ENCODE peak calls at places on chromosome 13, in six cellular contexts. E is K562, O is GM12878, L is A549, G is endothelial cell of umbilical vein, S is NB4. H is an unnamed sample.

GRCh38 chr13:66994097-66994496 is 236.0 kb downstream of the PCDH9 start:
- DNase-seq in L (peak), G (peak), E (peak), S (no peak), O (no peak), H (peak)

GRCh38 chr13:28576037-28576436 is 81.1 kb upstream of the FLT1 start:
- DNase-seq in O (no peak), E (no peak), G (no peak), L (no peak), S (no peak), H (no peak)

GRCh38 chr13:28488376-28489005 is 6.4 kb downstream of the FLT1 start:
- DNase-seq in O (no peak), G (no peak), S (peak), E (no peak), L (no peak), H (no peak)

GRCh38 chr13:66264976-66265375 is 965.2 kb downstream of the PCDH9 start:
- DNase-seq in G (no peak), O (no peak), L (no peak), E (no peak), S (no peak), H (no peak)

GRCh38 chr13:45541806-45542205 is 73.7 kb downstream of the ERICH6B start:
- DNase-seq in O (no peak), G (no peak), E (no peak), S (no peak), L (no peak), H (no peak)

GRCh38 chr13:73173160-73173905 is 114.5 kb downstream of the KLF5 start:
- DNase-seq in G (no peak), E (no peak), S (no peak), O (no peak), L (no peak), H (no peak)

GRCh38 chr13:43026262-43026661 is 2.9 kb downstream of the DNAJC15 start:
- DNase-seq in E (no peak), S (peak), L (no peak), O (no peak), G (no peak), H (no peak)

GRCh38 chr13:102598061-102598460 is 1.3 kb downstream of the TPP2 start:
- DNase-seq in O (no peak), G (peak), E (peak), S (no peak), L (no peak), H (no peak)

GRCh38 chr13:21557995-21558394 is 46.0 kb downstream of the MICU2 start:
- DNase-seq in E (peak), L (peak), G (peak), S (peak), O (no peak), H (peak)

GRCh38 chr13:93775507-93776108 is 549.0 kb downstream of the GPC6 start:
- DNase-seq in G (no peak), L (no peak), O (no peak), E (no peak), S (no peak), H (peak)

GRCh38 chr13:30725331-30726085 is 9.8 kb upstream of the ALOX5AP start:
- DNase-seq in O (no peak), S (no peak), L (no peak), G (no peak), E (no peak), H (no peak)

GRCh38 chr13:79711631-79712030 is 230.7 kb downstream of the NDFIP2 start:
- DNase-seq in O (no peak), S (no peak), G (no peak), L (no peak), E (no peak), H (no peak)

GRCh38 chr13:105759467-105759866 is 776.0 kb downstream of the EFNB2 start:
- DNase-seq in O (no peak), G (no peak), L (no peak), E (no peak), S (no peak), H (no peak)

GRCh38 chr13:23985846-23986245 is 88.5 kb upstream of the C1QTNF9B start:
- DNase-seq in G (no peak), E (no peak), L (no peak), O (no peak), S (no peak), H (no peak)

GRCh38 chr13:100473087-100473486 is 115.5 kb downstream of the GGACT start:
- DNase-seq in O (no peak), E (peak), G (no peak), L (no peak), S (no peak), H (no peak)

GRCh38 chr13:62799038-62799535 is 1383.4 kb upstream of the PCDH20 start:
- DNase-seq in S (no peak), O (no peak), G (no peak), E (no peak), L (no peak), H (no peak)

GRCh38 chr13:22092791-22093545 is 422.1 kb downstream of the FGF9 start:
- DNase-seq in S (no peak), L (no peak), G (no peak), E (no peak), O (no peak), H (no peak)

GRCh38 chr13:71590654-71591148 is 276.3 kb downstream of the DACH1 start:
- DNase-seq in E (no peak), G (no peak), O (no peak), S (no peak), L (no peak), H (no peak)

GRCh38 chr13:110506396-110506795 is 55.1 kb downstream of the RAB20 start:
- DNase-seq in O (no peak), L (no peak), S (no peak), E (peak), G (no peak), H (no peak)

GRCh38 chr13:110501188-110501587 is 60.3 kb downstream of the RAB20 start:
- DNase-seq in O (no peak), G (no peak), S (no peak), L (no peak), E (no peak), H (no peak)

GRCh38 chr13:110505594-110505993 is 55.9 kb downstream of the RAB20 start:
- DNase-seq in S (no peak), L (no peak), O (no peak), G (no peak), E (no peak), H (no peak)

GRCh38 chr13:110503979-110504499 is 57.5 kb downstream of the RAB20 start:
- DNase-seq in L (no peak), O (no peak), E (peak), S (peak), G (no peak), H (no peak)

DNA sequence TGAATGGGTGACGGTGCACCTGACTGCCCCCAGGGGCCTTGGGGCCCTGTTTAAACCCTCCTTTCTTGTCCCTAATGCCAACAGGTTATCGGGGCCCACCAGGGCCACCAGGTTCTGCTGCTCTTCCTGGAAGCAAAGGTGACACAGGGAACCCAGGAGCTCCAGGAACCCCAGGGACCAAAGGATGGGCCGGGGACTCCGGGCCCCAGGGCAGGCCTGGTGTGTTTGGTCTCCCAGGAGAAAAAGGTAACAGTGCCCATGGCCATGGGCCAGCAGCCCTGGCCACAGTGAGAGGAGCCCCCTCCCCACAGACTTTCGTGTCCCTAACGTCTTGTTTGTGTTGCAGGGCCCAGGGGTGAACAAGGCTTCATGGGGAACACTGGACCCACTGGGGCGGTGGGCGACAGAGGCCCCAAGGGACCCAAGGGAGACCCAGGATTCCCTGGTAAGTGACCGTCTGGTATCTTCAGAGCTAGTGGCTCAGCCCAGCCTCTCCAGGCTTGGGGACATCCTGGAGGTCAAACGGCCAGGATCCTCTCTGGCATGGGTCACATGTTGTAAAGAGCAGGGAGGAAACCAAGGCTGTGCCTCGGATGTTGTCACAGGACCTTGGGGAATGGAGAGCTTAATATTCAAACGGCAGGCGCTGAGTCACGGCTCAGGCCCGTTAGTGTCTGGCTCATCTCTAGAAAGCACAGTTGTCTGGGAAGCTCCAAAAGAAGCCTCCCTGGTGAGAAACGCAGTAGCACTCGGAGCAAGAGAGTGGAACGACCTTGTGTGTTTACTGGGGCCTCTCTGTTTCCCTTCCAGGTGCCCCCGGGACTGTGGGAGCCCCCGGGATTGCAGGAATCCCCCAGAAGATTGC is 58.3 kb downstream of the RAB20 start:
- DNase-seq in E (peak), O (no peak), L (no peak), S (peak), G (no peak), H (no peak)
- TF ChIP-seq MYC in E (no peak), O (no peak), L (no peak), S (no peak), G (no peak), H (no peak)

GRCh38 chr13:95098916-95099315 is 202.3 kb downstream of the ABCC4 start:
- DNase-seq in L (no peak), S (no peak), G (peak), O (no peak), E (no peak), H (no peak)
- TF ChIP-seq MYC in L (no peak), S (no peak), G (no peak), O (no peak), E (no peak), H (no peak)

GRCh38 chr13:50078512-50079277 is 63.5 kb downstream of the KCNRG start:
- DNase-seq in L (no peak), S (no peak), O (no peak), E (no peak), G (peak), H (no peak)

GRCh38 chr13:50080856-50081105 is 65.5 kb downstream of the KCNRG start:
- DNase-seq in O (no peak), S (no peak), L (no peak), E (no peak), G (peak), H (no peak)

GRCh38 chr13:50080158-50080855 is 65.1 kb downstream of the KCNRG start:
- DNase-seq in E (peak), G (peak), O (no peak), S (peak), L (no peak), H (peak)

GRCh38 chr13:50081106-50081898 is 66.1 kb downstream of the KCNRG start:
- DNase-seq in S (peak), E (peak), G (peak), O (no peak), L (no peak), H (no peak)

GRCh38 chr13:50079278-50080157 is 64.3 kb downstream of the KCNRG start:
- DNase-seq in L (no peak), S (no peak), O (no peak), G (peak), E (no peak), H (no peak)
- TF ChIP-seq MYC in L (no peak), S (no peak), O (no peak), G (no peak), E (no peak), H (no peak)

GRCh38 chr13:113015826-113016525 is 47.0 kb downstream of the MCF2L start:
- DNase-seq in L (no peak), G (no peak), E (no peak), O (no peak), S (no peak), H (no peak)

GRCh38 chr13:113018676-113019465 is 49.9 kb downstream of the MCF2L start:
- DNase-seq in L (no peak), G (no peak), O (no peak), E (no peak), S (no peak), H (no peak)

GRCh38 chr13:113014752-113015745 is 46.0 kb downstream of the MCF2L start:
- DNase-seq in L (no peak), S (no peak), E (no peak), O (no peak), G (no peak), H (no peak)

GRCh38 chr13:113016526-113017295 is 47.7 kb downstream of the MCF2L start:
- DNase-seq in O (no peak), S (no peak), E (no peak), L (no peak), G (no peak), H (no peak)

GRCh38 chr13:113017506-113018215 is 48.6 kb downstream of the MCF2L start:
- DNase-seq in S (no peak), L (no peak), O (no peak), G (no peak), E (no peak), H (no peak)
- TF ChIP-seq MYC in S (no peak), L (no peak), O (no peak), G (no peak), E (no peak), H (no peak)

GRCh38 chr13:109568273-109568900 is 218.0 kb downstream of the IRS2 start:
- DNase-seq in O (no peak), E (no peak), L (no peak), S (no peak), G (no peak), H (peak)
- TF ChIP-seq MYC in O (no peak), E (no peak), L (no peak), S (no peak), G (no peak), H (no peak)

GRCh38 chr13:111007209-111007608 is 92.3 kb upstream of the ANKRD10 start:
- DNase-seq in E (peak), S (peak), L (no peak), G (no peak), O (no peak), H (no peak)

GRCh38 chr13:111017755-111018487 is 97.2 kb upstream of the ARHGEF7 start:
- DNase-seq in S (no peak), O (no peak), G (no peak), L (no peak), E (no peak), H (no peak)

GRCh38 chr13:111008351-111008750 is 93.5 kb upstream of the ANKRD10 start:
- DNase-seq in S (no peak), G (no peak), O (no peak), L (no peak), E (no peak), H (no peak)

GRCh38 chr13:111011899-111012298 is 97.0 kb upstream of the ANKRD10 start:
- DNase-seq in S (no peak), G (no peak), L (no peak), O (no peak), E (no peak), H (no peak)

GRCh38 chr13:111013196-111013595 is 98.3 kb upstream of the ANKRD10 start:
- DNase-seq in E (no peak), L (no peak), O (no peak), S (no peak), G (no peak), H (peak)
- TF ChIP-seq MYC in E (no peak), L (no peak), O (no peak), S (no peak), G (no peak), H (no peak)

DNA sequence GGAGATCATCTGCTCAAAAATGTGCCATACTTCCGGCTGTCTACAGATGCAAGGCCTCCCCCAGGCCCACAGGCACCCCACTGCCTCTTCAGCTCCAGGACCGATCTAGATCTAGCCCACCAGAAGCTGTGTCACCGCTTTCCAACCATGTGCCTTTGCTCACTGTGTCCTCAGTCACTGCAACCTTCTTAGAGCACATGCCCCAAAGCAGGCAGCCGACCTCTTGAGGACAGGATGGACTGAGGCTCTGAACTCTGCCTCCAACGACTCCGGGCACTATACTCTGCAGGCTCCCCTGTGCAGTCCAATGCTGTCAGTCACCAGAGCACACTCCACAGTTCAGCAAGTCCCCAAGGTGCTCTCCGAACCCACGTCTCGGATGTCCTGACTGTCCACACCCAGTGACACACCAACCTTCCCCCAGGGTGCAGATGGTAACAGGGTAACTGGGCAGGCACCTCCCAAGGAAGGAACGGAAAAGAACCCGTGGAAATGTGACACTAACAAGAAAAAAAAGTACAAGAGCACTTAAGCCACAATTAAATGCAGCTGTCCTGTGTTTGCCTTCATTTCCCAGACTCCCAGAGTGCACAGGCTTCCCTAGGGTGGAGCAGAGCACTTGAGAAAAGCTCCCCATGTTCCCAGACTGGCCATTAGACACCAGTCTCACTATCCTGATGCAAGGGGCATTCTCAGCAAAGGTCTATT is 4.8 kb downstream of the STK24 start:
- DNase-seq in O (no peak), S (no peak), G (peak), L (no peak), E (peak), H (peak)
- TF ChIP-seq MYC in O (no peak), S (no peak), G (no peak), L (no peak), E (no peak), H (peak)

GRCh38 chr13:59546178-59546577 is 617.5 kb downstream of the DIAPH3 start:
- DNase-seq in G (no peak), L (no peak), O (no peak), E (no peak), S (no peak), H (no peak)
- TF ChIP-seq MYC in G (no peak), L (no peak), O (no peak), E (no peak), S (no peak), H (no peak)

GRCh38 chr13:113358653-113359052 is 5.3 kb downstream of the GRTP1 start:
- DNase-seq in E (no peak), L (no peak), O (no peak), S (no peak), G (no peak), H (no peak)
- TF ChIP-seq MYC in E (no peak), L (no peak), O (no peak), S (no peak), G (no peak), H (no peak)

DNA sequence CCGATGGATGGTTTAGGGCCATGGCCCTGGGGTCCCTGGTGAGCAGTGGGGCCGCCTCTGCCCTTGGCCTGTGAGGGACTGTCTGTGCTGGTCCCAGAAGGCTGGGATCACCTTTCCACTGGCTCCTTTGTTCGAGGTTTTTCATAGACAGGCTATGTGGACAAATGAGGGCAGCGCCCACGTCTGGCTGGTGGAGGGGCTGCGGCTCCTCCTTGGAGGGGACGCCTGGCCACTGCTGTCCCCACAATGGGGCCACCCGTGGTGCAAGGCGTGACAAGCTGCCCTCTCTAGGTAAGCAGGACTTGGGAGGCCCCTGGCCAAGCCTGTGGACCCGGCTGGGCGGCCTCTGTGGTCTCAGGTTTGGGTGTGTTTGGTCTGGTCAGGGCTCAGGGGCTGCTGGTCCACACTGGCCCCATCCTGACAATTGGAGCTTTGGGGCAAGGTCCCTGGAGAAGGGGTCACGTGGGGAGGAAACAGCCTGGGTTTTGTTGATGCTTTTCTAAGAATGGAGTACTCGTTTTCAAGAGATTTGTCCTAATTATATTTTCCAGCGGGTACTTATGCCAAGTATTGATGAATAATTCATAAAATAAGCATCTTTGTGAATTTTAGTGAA is 33.3 kb downstream of the MCF2L start:
- DNase-seq in L (no peak), E (no peak), G (no peak), O (no peak), S (no peak), H (peak)
- TF ChIP-seq MYC in L (no peak), E (no peak), G (no peak), O (no peak), S (no peak), H (no peak)